ENCODE peak calls at places on chromosome X, in ten cellular contexts. X is activated gamma-delta T cell treated with Interleukin-2 at 50 U/mL for 16 hours; Y is lower leg skin; B is cardiac fibroblast; Q is uterus; W is effector CD4-positive, alpha-beta T cell; R is NCI-H69; D is DMS53; I is cardiac muscle cell; J is AML-193. N is an unnamed sample.

GRCh38 chrX:107747596-107748161 is 27.9 kb downstream of the TSC22D3 start:
- DNase-seq in X (no peak), Y (peak; percentile 76), B (peak; percentile 69), Q (peak; percentile 31), W (no peak), R (peak; percentile 93), D (peak; percentile 3), I (peak; percentile 64), J (no peak), N (no peak)

GRCh38 chrX:627510-627964 is 3.1 kb upstream of the SHOX start:
- DNase-seq in X (no peak), Y (peak; percentile 65), B (no peak), Q (no peak), W (no peak), R (no peak), D (no peak), I (no peak), J (no peak), N (no peak)

GRCh38 chrX:34903316-34903715 is 39.3 kb upstream of the FAM47B start:
- DNase-seq in X (no peak), Y (no peak), B (peak; percentile 40), Q (no peak), W (no peak), R (no peak), D (no peak), I (no peak), J (no peak), N (no peak)

GRCh38 chrX:136691028-136691809 is 43.3 kb downstream of the CD40LG start:
- DNase-seq in X (no peak), Y (no peak), B (peak; percentile 20), Q (no peak), W (no peak), R (no peak), D (peak; percentile 38), I (no peak), J (no peak), N (no peak)

GRCh38 chrX:24426340-24426913 is 38.7 kb upstream of the PDK3 start:
- DNase-seq in X (no peak), Y (no peak), B (peak; percentile 18), Q (no peak), W (no peak), R (no peak), D (peak; percentile 11), I (peak; percentile 29), J (no peak), N (no peak)

GRCh38 chrX:40262641-40263560 is 165.1 kb upstream of the BCOR start:
- DNase-seq in X (no peak), Y (no peak), B (peak; percentile 64), Q (peak; percentile 39), W (no peak), R (no peak), D (no peak), I (peak; percentile 69), J (no peak), N (no peak)

GRCh38 chrX:139924696-139925094 is 8.2 kb downstream of the ATP11C start:
- DNase-seq in X (no peak), Y (no peak), B (no peak), Q (no peak), W (no peak), R (no peak), D (no peak), I (no peak), J (no peak), N (no peak)

GRCh38 chrX:126701380-126701779 is 118.1 kb upstream of the PRR32 start:
- DNase-seq in X (no peak), Y (peak; percentile 36), B (no peak), Q (no peak), W (no peak), R (no peak), D (peak; percentile 71), I (no peak), J (no peak), N (no peak)

GRCh38 chrX:63855896-63856295 is 70.9 kb upstream of the ARHGEF9 start:
- DNase-seq in X (no peak), Y (no peak), B (peak; percentile 73), Q (no peak), W (no peak), R (no peak), D (no peak), I (no peak), J (no peak), N (no peak)

GRCh38 chrX:40573763-40574162 is 7.0 kb upstream of the ATP6AP2 start:
- DNase-seq in X (no peak), Y (no peak), B (peak; percentile 37), Q (no peak), W (no peak), R (peak; percentile 25), D (peak; percentile 75), I (peak; percentile 33), J (no peak), N (no peak)

GRCh38 chrX:141903400-141904155 is at the start of gene MAGEC1:
- DNase-seq in X (no peak), Y (peak; percentile 60), B (no peak), Q (no peak), W (no peak), R (no peak), D (no peak), I (no peak), J (no peak), N (no peak)

GRCh38 chrX:38804481-38805293 is 3.4 kb downstream of the MID1IP1 start:
- DNase-seq in X (peak; percentile 17), Y (peak; percentile 88), B (peak; percentile 41), Q (peak; percentile 33), W (no peak), R (peak; percentile 65), D (peak; percentile 74), I (peak; percentile 42), J (no peak), N (no peak)

GRCh38 chrX:65596270-65596669 is 61.7 kb upstream of the LAS1L start:
- DNase-seq in X (peak; percentile 52), Y (peak; percentile 80), B (peak; percentile 71), Q (no peak), W (peak; percentile 53), R (no peak), D (peak; percentile 36), I (peak; percentile 41), J (peak; percentile 9), N (peak; percentile 41)

GRCh38 chrX:104913348-104913747 is 307.1 kb downstream of the TEX13A start:
- DNase-seq in X (no peak), Y (no peak), B (peak; percentile 9), Q (no peak), W (no peak), R (peak; percentile 0), D (peak; percentile 54), I (peak; percentile 11), J (no peak), N (no peak)

GRCh38 chrX:67604979-67605703 is 61.3 kb downstream of the AR start:
- DNase-seq in X (no peak), Y (no peak), B (peak; percentile 90), Q (no peak), W (no peak), R (no peak), D (no peak), I (peak; percentile 86), J (no peak), N (no peak)

GRCh38 chrX:54865208-54865607 is 55.4 kb upstream of the TRO start:
- DNase-seq in X (no peak), Y (no peak), B (no peak), Q (no peak), W (no peak), R (no peak), D (no peak), I (no peak), J (no peak), N (no peak)

GRCh38 chrX:108736509-108737479 is at the start of gene IRS4:
- DNase-seq in X (no peak), Y (no peak), B (peak; percentile 2), Q (peak; percentile 33), W (no peak), R (peak; percentile 66), D (peak; percentile 91), I (peak; percentile 27), J (no peak), N (no peak)

GRCh38 chrX:71103110-71103983 is 3.2 kb downstream of the CXorf65 start:
- DNase-seq in X (peak; percentile 62), Y (no peak), B (no peak), Q (no peak), W (peak; percentile 46), R (peak; percentile 73), D (no peak), I (peak; percentile 9), J (peak; percentile 6), N (no peak)

GRCh38 chrX:137031517-137032377 is 2.0 kb downstream of the GPR101 start:
- DNase-seq in X (no peak), Y (no peak), B (peak; percentile 43), Q (no peak), W (peak; percentile 11), R (peak; percentile 75), D (peak; percentile 81), I (peak; percentile 49), J (no peak), N (no peak)

GRCh38 chrX:9905288-9905687 is 61.9 kb upstream of the CLDN34 start:
- DNase-seq in X (no peak), Y (no peak), B (peak; percentile 53), Q (no peak), W (no peak), R (no peak), D (no peak), I (peak; percentile 69), J (no peak), N (no peak)

GRCh38 chrX:1484638-1485019 is 31.9 kb upstream of the ASMTL start:
- DNase-seq in X (no peak), Y (no peak), B (no peak), Q (no peak), W (no peak), R (no peak), D (no peak), I (no peak), J (no peak), N (no peak)

N was measured in activated CD8-positive, alpha-beta memory T cell treated with anti-CD3 and anti-CD28 coated beads for 48 hours.